ENCODE peak calls at places on chromosomes 11 and 22, in four cellular contexts. E is A549, L is K562, H is HepG2. S is an unnamed sample.

GRCh38 chr11:19237813-19238212 is 2.9 kb downstream of the E2F8 start:
- DNase-seq in E (no peak), L (no peak), H (peak; percentile 66), S (no peak)

GRCh38 chr11:126546694-126547093 is 191.2 kb downstream of the ST3GAL4 start:
- DNase-seq in E (no peak), L (no peak), H (no peak), S (no peak)

GRCh38 chr11:11579012-11579755 is 42.6 kb downstream of the GALNT18 start:
- DNase-seq in E (no peak), L (no peak), H (no peak), S (no peak)

GRCh38 chr11:61110255-61111059 is 8.2 kb downstream of the CD5 start:
- DNase-seq in E (no peak), L (no peak), H (no peak), S (no peak)

GRCh38 chr11:45892856-45893255 is 7.4 kb downstream of the MAPK8IP1 start:
- DNase-seq in E (no peak), L (no peak), H (no peak), S (no peak)

GRCh38 chr11:111639226-111639925 is 37.1 kb downstream of the SIK2 start:
- DNase-seq in E (no peak), L (no peak), H (no peak), S (no peak)

GRCh38 chr22:27986937-27987336 is 67.9 kb upstream of the PITPNB start:
- DNase-seq in E (no peak), L (no peak), H (no peak), S (no peak)

GRCh38 chr11:198236-198806 is 5.4 kb downstream of the SCGB1C1 start:
- DNase-seq in E (no peak), L (no peak), H (no peak), S (no peak)

GRCh38 chr11:73358071-73358470 is 18.1 kb upstream of the RELT start:
- DNase-seq in E (no peak), L (no peak), H (no peak), S (no peak)

GRCh38 chr11:94740975-94741707 is 27.0 kb upstream of the AMOTL1 start:
- DNase-seq in E (peak; percentile 83), L (peak; percentile 72), H (peak; percentile 41), S (peak; percentile 27)

GRCh38 chr22:31692186-31692886 is 30.3 kb upstream of the PISD start:
- DNase-seq in E (no peak), L (no peak), H (no peak), S (no peak)

GRCh38 chr11:116072776-116073175 is 568.6 kb upstream of the CADM1 start:
- DNase-seq in E (no peak), L (peak; percentile 7), H (no peak), S (peak; percentile 55)

GRCh38 chr11:58058276-58059010 is 27.7 kb downstream of the OR6Q1 start:
- DNase-seq in E (no peak), L (no peak), H (no peak), S (no peak)
- TF ChIP-seq NR3C1 in E (no peak), L (no peak), H (no peak), S (no peak)

GRCh38 chr22:25696763-25697710 is 45.0 kb upstream of the MYO18B start:
- DNase-seq in E (no peak), L (no peak), H (no peak), S (no peak)

GRCh38 chr22:25697978-25698377 is 44.0 kb upstream of the MYO18B start:
- DNase-seq in E (no peak), L (no peak), H (no peak), S (no peak)

GRCh38 chr22:25698461-25698860 is 43.5 kb upstream of the MYO18B start:
- DNase-seq in E (no peak), L (no peak), H (no peak), S (no peak)

GRCh38 chr22:25700996-25701815 is 40.8 kb upstream of the MYO18B start:
- DNase-seq in E (no peak), L (no peak), H (no peak), S (no peak)

DNA sequence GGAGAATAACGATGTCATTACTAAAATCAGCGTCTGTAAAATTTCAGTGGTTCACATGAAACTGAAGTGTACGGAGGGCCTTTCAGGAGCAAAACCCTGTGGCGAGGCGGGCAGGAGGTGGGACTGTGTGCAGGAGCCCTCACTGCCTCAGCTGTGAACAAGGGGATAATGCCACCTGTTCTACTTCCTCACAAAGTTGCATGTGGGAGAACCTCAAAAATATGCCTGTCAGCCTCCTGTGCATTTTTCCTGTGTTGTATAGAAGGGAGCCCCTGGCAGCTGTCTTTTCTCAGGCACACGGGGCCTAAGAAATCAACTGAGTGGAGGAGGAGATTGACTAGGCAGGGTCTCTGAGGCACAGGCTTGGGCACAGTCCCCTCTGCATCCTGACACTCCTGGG is 43.0 kb upstream of the MYO18B start:
- DNase-seq in E (no peak), L (no peak), H (no peak), S (no peak)
- TF ChIP-seq NR3C1 in E (no peak), L (no peak), H (no peak), S (no peak)

GRCh38 chr11:78386551-78386950 is 31.1 kb downstream of the GAB2 start:
- DNase-seq in E (no peak), L (no peak), H (no peak), S (no peak)
- TF ChIP-seq NR3C1 in E (no peak), L (no peak), H (no peak), S (no peak)

GRCh38 chr11:31821235-31821764 is 10.2 kb upstream of the PAX6 start:
- DNase-seq in E (no peak), L (no peak), H (no peak), S (no peak)
- TF ChIP-seq NR3C1 in E (no peak), L (no peak), H (no peak), S (no peak)

DNA sequence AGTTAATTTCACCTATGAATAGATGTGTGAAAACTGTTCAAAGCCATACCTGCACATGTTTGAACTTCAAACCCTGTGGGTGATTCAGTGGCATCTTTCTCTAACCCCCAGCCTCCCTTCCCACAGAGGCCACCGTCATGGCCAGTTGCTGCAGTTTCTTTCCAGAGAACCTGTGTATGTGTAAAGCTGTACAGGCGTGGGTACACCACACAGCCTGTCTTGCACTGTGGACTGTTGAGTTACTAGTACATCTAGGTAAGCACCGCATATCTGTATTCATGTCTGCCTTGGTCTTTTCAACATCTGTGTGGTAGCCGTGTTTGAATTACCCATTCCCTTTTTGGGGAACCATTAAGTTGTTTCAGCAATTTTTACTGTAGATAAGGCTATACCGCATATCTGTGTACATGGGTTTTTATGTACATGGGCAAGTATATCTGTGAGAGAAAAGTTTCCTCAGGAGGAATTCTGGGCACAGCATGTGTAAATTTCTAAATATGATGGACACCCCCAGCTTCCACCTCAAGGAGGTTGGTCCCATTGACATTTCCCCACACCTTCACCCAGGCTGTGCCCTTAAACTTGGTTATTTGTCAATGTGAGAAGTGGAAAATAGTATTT is 13.9 kb downstream of the NEAT1 start:
- DNase-seq in E (no peak), L (peak; percentile 23), H (no peak), S (no peak)
- TF ChIP-seq NR3C1 in E (no peak), L (no peak), H (no peak), S (no peak)

DNA sequence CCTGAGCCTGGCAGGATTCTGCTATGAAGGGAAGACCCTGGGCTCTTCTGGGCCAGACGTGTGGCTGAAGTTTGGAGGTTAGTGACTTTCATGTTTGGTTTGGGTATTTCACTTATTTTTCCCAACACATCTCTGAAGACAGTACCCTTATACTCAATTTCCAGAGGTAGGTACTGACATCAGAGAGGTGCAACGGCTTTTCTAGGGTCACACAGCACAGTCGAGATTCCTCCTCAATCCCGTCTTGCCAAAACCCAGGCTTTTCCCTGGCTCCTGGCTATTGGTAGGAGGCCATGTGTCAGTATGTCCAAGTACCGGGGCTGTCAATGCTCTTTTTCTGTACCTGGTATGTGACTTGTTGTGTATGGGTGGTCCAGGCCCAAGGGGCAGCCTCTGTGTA is 6.1 kb upstream of the PMM1 start:
- DNase-seq in E (no peak), L (no peak), H (no peak), S (no peak)
- TF ChIP-seq NR3C1 in E (no peak), L (no peak), H (no peak), S (no peak)

GRCh38 chr11:129728571-129728970 is 87.1 kb upstream of the TMEM45B start:
- DNase-seq in E (no peak), L (no peak), H (no peak), S (no peak)
- TF ChIP-seq NR3C1 in E (no peak), L (no peak), H (no peak), S (no peak)

DNA sequence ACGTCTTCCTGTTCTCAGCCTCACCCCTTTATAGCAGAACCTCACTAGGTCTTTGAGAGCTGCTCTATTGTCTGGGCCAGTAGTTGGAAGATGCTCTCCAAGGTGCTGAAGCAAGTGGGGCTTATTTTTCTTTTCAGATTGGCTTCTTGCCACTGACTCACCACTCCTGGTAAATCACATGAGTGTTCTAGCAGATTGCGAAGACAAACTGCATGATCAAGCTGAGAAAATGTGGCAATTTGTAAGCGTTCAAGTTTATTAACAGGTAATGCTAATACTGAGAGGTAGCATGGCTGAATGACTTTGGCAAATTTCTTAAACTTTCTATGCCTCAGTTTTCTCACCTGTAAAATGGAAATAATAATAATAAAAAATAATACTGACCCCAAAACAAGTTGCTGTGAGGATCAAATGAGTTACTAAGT is 59.2 kb downstream of the CACNG2 start:
- DNase-seq in E (peak; percentile 69), L (peak; percentile 66), H (peak; percentile 51), S (peak; percentile 59)
- TF ChIP-seq NR3C1 in E (no peak), L (no peak), H (no peak), S (no peak)

GRCh38 chr11:106156290-106156937 is 79.0 kb downstream of the AASDHPPT start:
- DNase-seq in E (peak; percentile 47), L (peak; percentile 35), H (peak; percentile 15), S (no peak)
- TF ChIP-seq NR3C1 in E (no peak), L (no peak), H (no peak), S (no peak)